ENCODE peak calls at places on chromosomes 2 and 18, in four cellular contexts. V is GM12878, T is K562, K is H1. S is an unnamed sample.

GRCh38 chr2:207673431-207673830 is 38.0 kb upstream of the CCNYL1 start:
- DNase-seq in V (no peak), T (no peak), K (no peak), S (no peak)

GRCh38 chr2:142983174-142983573 is 105.7 kb downstream of the KYNU start:
- DNase-seq in V (peak), T (no peak), K (no peak), S (no peak)

GRCh38 chr2:230905448-230906430 is 19.3 kb downstream of the GPR55 start:
- DNase-seq in V (no peak), T (peak), K (no peak), S (no peak)

GRCh38 chr2:18067980-18068379 is 189.5 kb downstream of the KCNS3 start:
- DNase-seq in V (no peak), T (no peak), K (no peak), S (peak)

GRCh38 chr2:228023619-228024018 is 152.2 kb downstream of the DAW1 start:
- DNase-seq in V (no peak), T (no peak), K (no peak), S (no peak)

GRCh38 chr2:191910518-191910917 is 63.6 kb upstream of the CAVIN2 start:
- DNase-seq in V (no peak), T (no peak), K (no peak), S (no peak)

GRCh38 chr2:25035537-25036220 is 6.2 kb upstream of the EFR3B start:
- DNase-seq in V (no peak), T (no peak), K (no peak), S (no peak)

GRCh38 chr2:56009758-56010534 is 86.4 kb upstream of the EFEMP1 start:
- DNase-seq in V (no peak), T (peak), K (no peak), S (peak)

GRCh38 chr2:175154670-175155082 is 13.3 kb downstream of the ATF2 start:
- DNase-seq in V (no peak), T (no peak), K (no peak), S (no peak)

GRCh38 chr2:232482301-232483238 is 5.1 kb downstream of the ECEL1 start:
- DNase-seq in V (no peak), T (no peak), K (no peak), S (no peak)

GRCh38 chr2:199659207-199659606 is 191.8 kb downstream of the FTCDNL1 start:
- DNase-seq in V (no peak), T (peak), K (peak), S (peak)

GRCh38 chr2:168478206-168478605 is 22.1 kb downstream of the CERS6 start:
- DNase-seq in V (no peak), T (no peak), K (no peak), S (no peak)

GRCh38 chr2:174003635-174004310 is 38.6 kb upstream of the SP3 start:
- DNase-seq in V (no peak), T (peak), K (no peak), S (no peak)

GRCh38 chr2:170313636-170314348 is 135.8 kb downstream of the MYO3B start:
- DNase-seq in V (no peak), T (peak), K (no peak), S (no peak)

GRCh38 chr2:64731746-64732145 is 78.0 kb upstream of the SERTAD2 start:
- DNase-seq in V (no peak), T (no peak), K (no peak), S (no peak)

GRCh38 chr18:60019463-60019840 is 119.7 kb downstream of the PMAIP1 start:
- DNase-seq in V (no peak), T (no peak), K (no peak), S (no peak)

GRCh38 chr18:58407649-58408407 is 221.1 kb downstream of the ALPK2 start:
- DNase-seq in V (no peak), T (no peak), K (no peak), S (no peak)

GRCh38 chr2:223076573-223076972 is 24.6 kb downstream of the KCNE4 start:
- DNase-seq in V (no peak), T (no peak), K (no peak), S (no peak)

GRCh38 chr2:120892967-120893667 is 157.4 kb downstream of the GLI2 start:
- DNase-seq in V (no peak), T (no peak), K (no peak), S (no peak)

GRCh38 chr2:136363921-136364320 is 246.0 kb upstream of the CXCR4 start:
- DNase-seq in V (no peak), T (no peak), K (no peak), S (no peak)

GRCh38 chr2:109348645-109349554 is 219.9 kb downstream of the SH3RF3 start:
- DNase-seq in V (no peak), T (no peak), K (no peak), S (no peak)

GRCh38 chr2:238255636-238256035 is 15.8 kb upstream of the HES6 start:
- DNase-seq in V (no peak), T (no peak), K (no peak), S (no peak)

GRCh38 chr2:68855550-68855949 is 15.6 kb downstream of the BMP10 start:
- DNase-seq in V (no peak), T (peak), K (no peak), S (no peak)

GRCh38 chr2:143891879-143892308 is 628.0 kb downstream of the ZEB2 start:
- DNase-seq in V (no peak), T (no peak), K (peak), S (no peak)

GRCh38 chr2:68779595-68779994 is 45.0 kb downstream of the ARHGAP25 start:
- DNase-seq in V (no peak), T (no peak), K (no peak), S (no peak)

GRCh38 chr2:25276569-25277465 is 64.9 kb downstream of the DNMT3A start:
- DNase-seq in V (no peak), T (peak), K (no peak), S (peak)

GRCh38 chr2:165795011-165795410 is 964 bp upstream of the GALNT3 start:
- DNase-seq in V (no peak), T (no peak), K (no peak), S (no peak)

GRCh38 chr2:235630723-235631122 is 136.9 kb downstream of the AGAP1 start:
- DNase-seq in V (no peak), T (no peak), K (no peak), S (no peak)

GRCh38 chr18:28204154-28204553 is 27.2 kb upstream of the CDH2 start:
- DNase-seq in V (no peak), T (no peak), K (no peak), S (no peak)

GRCh38 chr2:234107861-234108260 is 57.4 kb downstream of the SPP2 start:
- DNase-seq in V (no peak), T (no peak), K (no peak), S (no peak)

GRCh38 chr2:220143336-220143735 is 515.9 kb downstream of the SLC4A3 start:
- DNase-seq in V (no peak), T (no peak), K (no peak), S (no peak)

GRCh38 chr18:48861181-48861715 is 89.5 kb downstream of the SMAD7 start:
- DNase-seq in V (no peak), T (no peak), K (no peak), S (no peak)

GRCh38 chr18:48858676-48859075 is 92.1 kb downstream of the SMAD7 start:
- DNase-seq in V (no peak), T (no peak), K (no peak), S (no peak)

GRCh38 chr18:48857023-48857694 is 93.6 kb downstream of the SMAD7 start:
- DNase-seq in V (no peak), T (no peak), K (no peak), S (no peak)

GRCh38 chr18:48860276-48861180 is 90.2 kb downstream of the SMAD7 start:
- DNase-seq in V (no peak), T (no peak), K (no peak), S (peak)

GRCh38 chr18:48859311-48860275 is 91.2 kb downstream of the SMAD7 start:
- DNase-seq in V (no peak), T (no peak), K (no peak), S (peak)
- TF ChIP-seq RFX5 in V (no peak), T (no peak), K (no peak), S (no peak)

GRCh38 chr2:2182688-2183087 is 148.4 kb downstream of the MYT1L start:
- DNase-seq in V (no peak), T (no peak), K (no peak), S (peak)

GRCh38 chr2:2183717-2184116 is 147.4 kb downstream of the MYT1L start:
- DNase-seq in V (no peak), T (no peak), K (no peak), S (no peak)

GRCh38 chr2:2187196-2187595 is 143.9 kb downstream of the MYT1L start:
- DNase-seq in V (no peak), T (no peak), K (no peak), S (no peak)

GRCh38 chr2:2183135-2183534 is 147.9 kb downstream of the MYT1L start:
- DNase-seq in V (no peak), T (no peak), K (no peak), S (peak)

DNA sequence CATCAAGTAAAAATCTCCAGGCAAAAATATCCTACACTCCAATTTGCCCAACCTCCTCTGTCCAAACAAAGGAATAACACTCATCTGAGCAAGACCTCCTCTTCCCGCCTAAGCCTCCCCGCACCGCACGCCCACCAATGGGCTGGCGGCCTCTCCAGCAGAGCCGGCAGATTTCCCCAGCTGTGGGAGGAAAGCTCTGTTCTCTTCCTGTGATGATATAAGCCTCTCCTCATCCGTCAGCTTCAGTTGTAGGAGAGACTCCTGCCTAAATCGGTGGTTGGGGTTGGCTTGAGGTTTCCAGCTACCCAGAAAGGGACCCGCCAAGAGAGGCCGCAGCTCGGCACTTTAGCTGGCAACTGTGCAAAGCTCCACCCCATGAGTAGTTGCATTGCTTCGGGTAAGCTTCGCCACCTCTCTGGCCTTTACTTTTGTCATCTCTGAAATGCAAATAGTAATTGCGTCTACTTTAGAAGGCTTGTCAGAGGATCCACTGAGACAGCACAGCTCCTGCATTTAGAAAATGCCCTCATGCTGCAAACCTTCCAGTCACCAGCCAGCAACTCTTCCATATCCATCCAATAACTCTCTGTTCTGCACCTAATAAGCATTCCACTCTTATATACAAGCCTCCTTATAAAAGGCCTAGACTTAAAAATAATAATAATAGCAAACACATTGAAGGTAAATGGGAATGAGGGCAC is 146.4 kb downstream of the MYT1L start:
- DNase-seq in V (no peak), T (no peak), K (no peak), S (no peak)
- TF ChIP-seq NRF1 in V (no peak), T (no peak), K (no peak), S (no peak)

GRCh38 chr2:9552491-9553178 is 3.0 kb downstream of the ADAM17 start:
- DNase-seq in V (no peak), T (peak), K (no peak), S (no peak)
- TF ChIP-seq CHD2 in V (no peak), T (no peak), K (no peak), S (no peak)

DNA sequence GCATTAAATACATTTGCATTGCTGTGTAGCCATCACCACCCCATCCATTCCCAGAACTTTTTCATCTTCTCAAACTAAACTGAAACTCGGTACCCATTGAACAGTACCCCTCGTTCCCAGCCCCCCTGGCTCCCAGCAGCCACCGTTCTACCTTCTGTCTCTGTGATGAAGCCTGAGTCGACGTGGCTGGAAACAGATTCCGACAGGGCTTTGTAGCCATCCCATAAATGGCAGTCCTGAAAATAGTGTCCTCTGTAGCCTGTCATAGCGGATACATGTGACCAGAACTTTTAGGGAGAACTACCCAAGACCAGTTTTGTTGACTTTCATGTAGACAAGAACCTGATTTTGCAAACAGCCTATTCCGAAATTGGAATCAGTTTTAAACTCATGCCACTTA is 59.1 kb downstream of the TSHZ1 start:
- DNase-seq in V (no peak), T (no peak), K (no peak), S (no peak)
- TF ChIP-seq RFX5 in V (no peak), T (no peak), K (no peak), S (no peak)

S was measured in SK-N-SH.